ENCODE peak calls at places on chromosome 3, in five cellular contexts. S, N, U, T and J are unnamed samples.

GRCh38 chr3:31917303-31917903 is 63.7 kb downstream of the OSBPL10 start:
- DNase-seq in S (no peak), N (no peak), U (no peak), T (no peak), J (no peak)

GRCh38 chr3:13556214-13556613 is 7.3 kb downstream of the FBLN2 start:
- DNase-seq in S (no peak), N (no peak), U (no peak), T (no peak), J (no peak)

GRCh38 chr3:69999191-70000027 is at the start of gene SAMMSON:
- DNase-seq in S (no peak), N (peak), U (peak), T (no peak), J (no peak)

GRCh38 chr3:169759256-169759655 is 5.6 kb downstream of the TERC start:
- DNase-seq in S (no peak), N (peak), U (no peak), T (no peak), J (no peak)

GRCh38 chr3:165983284-165983683 is 146.1 kb upstream of the BCHE start:
- DNase-seq in S (no peak), N (no peak), U (peak), T (no peak), J (peak)

GRCh38 chr3:38325256-38325655 is 21.3 kb upstream of the XYLB start:
- DNase-seq in S (no peak), N (no peak), U (no peak), T (no peak), J (no peak)

GRCh38 chr3:77392181-77392580 is 352.3 kb downstream of the ROBO2 start:
- DNase-seq in S (no peak), N (no peak), U (no peak), T (no peak), J (no peak)

GRCh38 chr3:158794936-158795518 is 6.8 kb upstream of the MFSD1 start:
- DNase-seq in S (no peak), N (peak), U (peak), T (no peak), J (no peak)

GRCh38 chr3:146948161-146948560 is 343.0 kb upstream of the PLSCR5 start:
- DNase-seq in S (no peak), N (no peak), U (no peak), T (no peak), J (no peak)

GRCh38 chr3:146040630-146041029 is 120.4 kb downstream of the PLOD2 start:
- DNase-seq in S (no peak), N (no peak), U (no peak), T (no peak), J (no peak)

GRCh38 chr3:83953417-83954089 is 1005.2 kb upstream of the CADM2 start:
- DNase-seq in S (no peak), N (no peak), U (no peak), T (no peak), J (no peak)

GRCh38 chr3:123338021-123338619 is 110.8 kb downstream of the ADCY5 start:
- DNase-seq in S (no peak), N (no peak), U (no peak), T (no peak), J (no peak)

GRCh38 chr3:48402281-48402732 is 27.6 kb downstream of the PLXNB1 start:
- DNase-seq in S (no peak), N (peak), U (peak), T (peak), J (no peak)

GRCh38 chr3:97916576-97916975 is 55.7 kb downstream of the RIOX2 start:
- DNase-seq in S (no peak), N (no peak), U (no peak), T (no peak), J (no peak)

GRCh38 chr3:178352300-178353021 is 183.8 kb upstream of the KCNMB2 start:
- DNase-seq in S (no peak), N (peak), U (peak), T (peak), J (no peak)

GRCh38 chr3:190076601-190077444 is 43.9 kb downstream of the P3H2 start:
- DNase-seq in S (no peak), N (peak), U (peak), T (peak), J (no peak)

GRCh38 chr3:125683067-125683844 is 88.0 kb upstream of the OSBPL11 start:
- DNase-seq in S (no peak), N (no peak), U (no peak), T (no peak), J (no peak)

GRCh38 chr3:133301194-133301593 is 98.7 kb upstream of the BFSP2 start:
- DNase-seq in S (no peak), N (peak), U (peak), T (no peak), J (no peak)

GRCh38 chr3:196336319-196337145 is 1.7 kb downstream of the TM4SF19 start:
- DNase-seq in S (no peak), N (no peak), U (no peak), T (no peak), J (no peak)